ENCODE peak calls at places on chromosomes 13 and 19, in eight cellular contexts. U, I, T, S, W, G, Q and R are unnamed samples.

GRCh38 chr19:16876904-16877361 is 11.9 kb upstream of the F2RL3 start:
- DNase-seq in W (no peak), U (peak; percentile 81), I (no peak), T (peak; percentile 46), G (peak; percentile 9), S (no peak), Q (no peak), R (no peak)

GRCh38 chr19:16942583-16942982 is 53.8 kb downstream of the F2RL3 start:
- DNase-seq in S (no peak), W (no peak), G (no peak), T (no peak), I (no peak), Q (no peak), U (no peak), R (no peak)

GRCh38 chr19:55958356-55958755 is 10.7 kb downstream of the NLRP8 start:
- DNase-seq in Q (no peak), G (no peak), U (no peak), S (no peak), T (no peak), W (no peak), I (no peak), R (no peak)

GRCh38 chr19:34313188-34313587 is 51.8 kb upstream of the GPI start:
- DNase-seq in W (no peak), G (peak; percentile 81), I (peak; percentile 81), T (peak; percentile 45), Q (peak; percentile 75), S (no peak), U (peak; percentile 35), R (no peak)

GRCh38 chr13:76600086-76600485 is 286.1 kb downstream of the KCTD12 start:
- DNase-seq in U (no peak), W (no peak), T (peak; percentile 15), S (no peak), I (peak; percentile 4), Q (peak; percentile 29), G (peak; percentile 49), R (no peak)

GRCh38 chr13:94764576-94765321 is 52.4 kb upstream of the SOX21 start:
- DNase-seq in W (no peak), U (no peak), G (no peak), S (no peak), I (no peak), Q (no peak), T (no peak), R (no peak)

GRCh38 chr13:88627071-88627470 is 955.9 kb downstream of the SLITRK5 start:
- DNase-seq in T (no peak), Q (no peak), I (no peak), U (no peak), S (no peak), G (peak; percentile 17), W (no peak), R (no peak)

GRCh38 chr19:41350735-41351338 is 2.9 kb downstream of the TGFB1 start:
- DNase-seq in W (peak; percentile 26), Q (peak; percentile 39), U (no peak), S (no peak), I (peak; percentile 53), G (peak; percentile 29), T (no peak), R (no peak)

GRCh38 chr19:55241143-55241934 is 12.8 kb upstream of the TMEM86B start:
- DNase-seq in Q (no peak), W (no peak), G (no peak), T (no peak), I (no peak), U (no peak), S (peak; percentile 58), R (no peak)

GRCh38 chr13:44523176-44524017 is 52.7 kb downstream of the TSC22D1 start:
- DNase-seq in W (peak; percentile 19), U (peak; percentile 91), G (peak; percentile 61), Q (peak; percentile 75), S (no peak), T (peak; percentile 59), I (peak; percentile 67), R (peak; percentile 25)

GRCh38 chr13:52319876-52320275 is 86.1 kb downstream of the THSD1 start:
- DNase-seq in Q (no peak), S (no peak), W (no peak), I (peak; percentile 9), G (no peak), T (no peak), U (peak; percentile 25), R (no peak)

GRCh38 chr13:32164622-32165268 is 133.2 kb downstream of the FRY start:
- DNase-seq in G (peak; percentile 78), W (peak; percentile 95), U (no peak), S (no peak), T (peak; percentile 73), Q (peak; percentile 77), I (peak; percentile 76), R (peak; percentile 28)

GRCh38 chr19:42201489-42202289 is 15.8 kb downstream of the DEDD2 start:
- DNase-seq in Q (no peak), G (no peak), U (no peak), I (no peak), T (no peak), S (peak; percentile 84), W (no peak), R (no peak)

GRCh38 chr19:48756686-48757085 is 1.4 kb downstream of the FGF21 start:
- DNase-seq in Q (no peak), I (no peak), G (no peak), S (no peak), W (no peak), T (no peak), U (no peak), R (no peak)

GRCh38 chr19:23709347-23709746 is 22.3 kb upstream of the ZNF675 start:
- DNase-seq in Q (no peak), U (no peak), S (no peak), W (no peak), T (no peak), I (no peak), G (no peak), R (no peak)

GRCh38 chr13:91357613-91358383 is 10.3 kb downstream of the MIR17HG start:
- DNase-seq in U (no peak), I (no peak), Q (no peak), W (no peak), S (no peak), G (no peak), T (no peak), R (no peak)

GRCh38 chr13:59537500-59537899 is 626.2 kb downstream of the DIAPH3 start:
- DNase-seq in W (no peak), I (no peak), Q (no peak), G (no peak), T (no peak), U (no peak), S (no peak), R (no peak)

GRCh38 chr19:55619264-55619663 is 5.1 kb downstream of the ZNF784 start:
- DNase-seq in U (no peak), W (no peak), G (peak; percentile 19), Q (peak; percentile 38), I (peak; percentile 59), S (no peak), T (no peak), R (no peak)

DNA sequence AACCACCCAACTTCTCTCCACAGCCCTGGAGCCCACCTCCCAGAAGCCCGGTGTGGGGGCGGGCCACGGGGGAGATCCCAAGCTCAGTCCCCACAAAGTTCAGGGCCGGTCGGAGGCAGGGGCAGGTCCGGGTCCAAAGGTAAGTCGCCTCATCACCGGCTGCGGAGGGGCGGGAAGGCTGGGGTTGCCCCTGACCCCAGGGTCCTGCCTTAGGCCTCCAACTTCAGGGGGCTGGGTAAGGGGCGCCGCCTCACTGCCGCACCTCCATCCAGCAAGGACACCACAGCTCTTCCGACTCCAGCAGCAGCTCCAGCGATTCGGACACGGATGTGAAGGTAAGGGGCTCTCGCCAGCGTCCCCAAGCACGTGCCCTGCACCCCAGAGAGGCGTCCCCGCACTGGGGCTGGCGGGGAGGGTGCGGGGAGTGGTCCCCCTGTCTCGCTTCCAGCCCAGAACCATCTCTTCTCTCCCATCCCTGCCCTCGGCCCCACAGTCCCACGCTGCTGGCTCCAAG is 358 bp downstream of the C19orf33 start:
- DNase-seq in W (peak; percentile 52), Q (no peak), I (no peak), T (no peak), G (no peak), S (no peak), U (no peak), R (no peak)
- H3K4me3 ChIP-seq in W (peak overlapping the region; percentile 87), Q (no peak overlapping the region), I (no peak overlapping the region), T (no peak overlapping the region), G (no peak overlapping the region), S (peak overlapping the region; percentile 43), U (peak overlapping the region; percentile 78), R (no peak overlapping the region)

GRCh38 chr19:51551673-51552440 is 19.2 kb upstream of the ZNF175 start:
- DNase-seq in G (no peak), U (no peak), T (no peak), W (no peak), I (no peak), S (no peak), Q (no peak), R (no peak)
- H3K4me3 ChIP-seq in G (no peak overlapping the region), U (no peak overlapping the region), T (no peak overlapping the region), W (no peak overlapping the region), I (no peak overlapping the region), S (no peak overlapping the region), Q (no peak overlapping the region), R (no peak overlapping the region)

DNA sequence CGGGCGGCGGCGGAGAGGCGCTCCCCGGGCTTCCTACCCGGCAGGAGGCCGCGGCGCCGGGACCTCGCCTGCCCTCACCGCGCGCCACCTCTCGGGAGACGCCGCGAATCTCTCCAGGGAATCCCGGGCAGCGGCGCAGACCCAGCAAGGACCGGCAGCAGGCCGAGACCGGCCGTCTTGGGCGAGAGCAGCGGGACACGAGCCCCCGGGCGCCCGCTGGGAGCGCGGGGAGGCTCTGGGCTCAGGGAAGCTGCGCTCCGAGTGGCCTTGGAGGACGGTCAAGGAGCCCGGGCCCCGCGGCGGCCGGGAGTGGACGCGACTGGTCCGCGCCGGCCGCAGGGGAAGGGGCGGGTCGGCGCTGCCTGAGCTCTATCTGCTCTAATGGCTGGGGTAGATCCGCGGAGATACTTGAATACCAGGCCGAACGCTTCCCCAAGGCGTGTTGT is 14.7 kb downstream of the CDX2 start:
- DNase-seq in Q (no peak), I (peak; percentile 51), W (peak; percentile 75), G (peak; percentile 19), U (no peak), S (peak; percentile 68), T (no peak), R (no peak)
- H3K4me3 ChIP-seq in Q (peak overlapping the region; percentile 47), I (peak overlapping the region; percentile 70), W (peak overlapping the region; percentile 65), G (peak overlapping the region; percentile 30), U (peak overlapping the region; percentile 51), S (peak overlapping the region; percentile 43), T (peak overlapping the region; percentile 34), R (peak overlapping the region; percentile 46)

GRCh38 chr19:19404879-19405860 is at the start of gene GATAD2A:
- DNase-seq in S (peak; percentile 96), I (peak; percentile 98), Q (peak; percentile 92), U (peak; percentile 92), W (peak; percentile 92), T (peak; percentile 76), G (peak; percentile 96), R (peak; percentile 69)

GRCh38 chr19:19405919-19406877 is 723 bp downstream of the GATAD2A start:
- DNase-seq in Q (peak; percentile 71), G (peak; percentile 51), U (peak; percentile 50), T (no peak), I (peak; percentile 70), S (peak; percentile 83), W (peak; percentile 83), R (no peak)

GRCh38 chr19:19406878-19407639 is 1.6 kb downstream of the GATAD2A start:
- DNase-seq in T (peak; percentile 41), U (peak; percentile 56), Q (peak; percentile 53), W (no peak), I (peak; percentile 77), S (no peak), G (peak; percentile 61), R (no peak)

GRCh38 chr19:19409235-19410030 is 4.0 kb downstream of the GATAD2A start:
- DNase-seq in I (no peak), W (peak; percentile 45), G (no peak), S (no peak), T (no peak), U (peak; percentile 64), Q (no peak), R (no peak)

GRCh38 chr19:19407640-19407933 is 2.1 kb downstream of the GATAD2A start:
- DNase-seq in W (no peak), I (no peak), G (no peak), Q (no peak), U (no peak), S (no peak), T (no peak), R (no peak)
- H3K4me3 ChIP-seq in W (peak overlapping the region; percentile 100), I (peak overlapping the region; percentile 93), G (peak overlapping the region; percentile 77), Q (peak overlapping the region; percentile 79), U (no peak overlapping the region), S (peak overlapping the region; percentile 80), T (peak overlapping the region; percentile 78), R (peak overlapping the region; percentile 83)